ENCODE peak calls at places on chromosomes 12 and 14, in seven cellular contexts. One of them, this sample, is unnamed.

GRCh38 chr12:26231930-26232329 is 36.6 kb downstream of the SSPN start:
- DNase-seq in upper lobe of left lung: no peak
- DNase-seq in HCT116: no peak
- DNase-seq in transverse colon: no peak
- DNase-seq in adrenal gland: no peak
- DNase-seq in esophagus squamous epithelium: no peak
- DNase-seq in body of pancreas: no peak
- DNase-seq in this sample: no peak

GRCh38 chr12:80704430-80704829 is 3.0 kb upstream of the MYF6 start:
- DNase-seq in upper lobe of left lung: no peak
- DNase-seq in HCT116: no peak
- DNase-seq in transverse colon: no peak
- DNase-seq in adrenal gland: no peak
- DNase-seq in esophagus squamous epithelium: no peak
- DNase-seq in body of pancreas: no peak
- DNase-seq in this sample: no peak

GRCh38 chr12:3869860-3870259 is 3.3 kb downstream of the PARP11 start:
- DNase-seq in upper lobe of left lung: no peak
- DNase-seq in HCT116: no peak
- DNase-seq in transverse colon: no peak
- DNase-seq in adrenal gland: no peak
- DNase-seq in esophagus squamous epithelium: no peak
- DNase-seq in body of pancreas: no peak
- DNase-seq in this sample: no peak

GRCh38 chr12:9758119-9758518 is 2.6 kb downstream of the CD69 start:
- DNase-seq in upper lobe of left lung: no peak
- DNase-seq in HCT116: no peak
- DNase-seq in transverse colon: no peak
- DNase-seq in adrenal gland: no peak
- DNase-seq in esophagus squamous epithelium: no peak
- DNase-seq in body of pancreas: no peak
- DNase-seq in this sample: no peak

GRCh38 chr12:97275261-97276197 is 187.1 kb upstream of the RMST start:
- DNase-seq in upper lobe of left lung: peak; percentile 44
- DNase-seq in HCT116: no peak
- DNase-seq in transverse colon: no peak
- DNase-seq in adrenal gland: no peak
- DNase-seq in esophagus squamous epithelium: no peak
- DNase-seq in body of pancreas: peak; percentile 24
- DNase-seq in this sample: no peak

GRCh38 chr12:103739546-103739945 is 101.5 kb downstream of the NT5DC3 start:
- DNase-seq in upper lobe of left lung: no peak
- DNase-seq in HCT116: no peak
- DNase-seq in transverse colon: no peak
- DNase-seq in adrenal gland: no peak
- DNase-seq in esophagus squamous epithelium: no peak
- DNase-seq in body of pancreas: no peak
- DNase-seq in this sample: no peak

GRCh38 chr14:102540310-102541028 is 30.9 kb upstream of the ANKRD9 start:
- DNase-seq in upper lobe of left lung: peak; percentile 73
- DNase-seq in HCT116: no peak
- DNase-seq in transverse colon: no peak
- DNase-seq in adrenal gland: no peak
- DNase-seq in esophagus squamous epithelium: no peak
- DNase-seq in body of pancreas: no peak
- DNase-seq in this sample: no peak

GRCh38 chr12:1842183-1842904 is 22.0 kb downstream of the LRTM2 start:
- DNase-seq in upper lobe of left lung: no peak
- DNase-seq in HCT116: no peak
- DNase-seq in transverse colon: peak; percentile 3
- DNase-seq in adrenal gland: no peak
- DNase-seq in esophagus squamous epithelium: no peak
- DNase-seq in body of pancreas: no peak
- DNase-seq in this sample: peak; percentile 76

GRCh38 chr14:20614038-20614840 is 23.1 kb upstream of the RNASE12 start:
- DNase-seq in upper lobe of left lung: no peak
- DNase-seq in HCT116: no peak
- DNase-seq in transverse colon: no peak
- DNase-seq in adrenal gland: no peak
- DNase-seq in esophagus squamous epithelium: no peak
- DNase-seq in body of pancreas: no peak
- DNase-seq in this sample: no peak

GRCh38 chr12:29066061-29066588 is 83.0 kb upstream of the FAR2 start:
- DNase-seq in upper lobe of left lung: no peak
- DNase-seq in HCT116: peak; percentile 40
- DNase-seq in transverse colon: no peak
- DNase-seq in adrenal gland: no peak
- DNase-seq in esophagus squamous epithelium: no peak
- DNase-seq in body of pancreas: no peak
- DNase-seq in this sample: no peak

GRCh38 chr14:35180179-35180578 is 57.8 kb downstream of the PRORP start:
- DNase-seq in upper lobe of left lung: no peak
- DNase-seq in HCT116: no peak
- DNase-seq in transverse colon: no peak
- DNase-seq in adrenal gland: no peak
- DNase-seq in esophagus squamous epithelium: no peak
- DNase-seq in body of pancreas: no peak
- DNase-seq in this sample: no peak

GRCh38 chr12:120584343-120585149 is 3.3 kb upstream of the POP5 start:
- DNase-seq in upper lobe of left lung: peak; percentile 93
- DNase-seq in HCT116: peak; percentile 13
- DNase-seq in transverse colon: peak; percentile 84
- DNase-seq in adrenal gland: no peak
- DNase-seq in esophagus squamous epithelium: no peak
- DNase-seq in body of pancreas: peak; percentile 55
- DNase-seq in this sample: peak; percentile 88

GRCh38 chr12:91111366-91112321 is at the start of gene LUM:
- DNase-seq in upper lobe of left lung: no peak
- DNase-seq in HCT116: no peak
- DNase-seq in transverse colon: no peak
- DNase-seq in adrenal gland: no peak
- DNase-seq in esophagus squamous epithelium: no peak
- DNase-seq in body of pancreas: peak; percentile 35
- DNase-seq in this sample: peak; percentile 23

GRCh38 chr12:90287585-90287984 is 578.9 kb upstream of the ATP2B1 start:
- DNase-seq in upper lobe of left lung: no peak
- DNase-seq in HCT116: no peak
- DNase-seq in transverse colon: no peak
- DNase-seq in adrenal gland: no peak
- DNase-seq in esophagus squamous epithelium: no peak
- DNase-seq in body of pancreas: no peak
- DNase-seq in this sample: no peak

DNA sequence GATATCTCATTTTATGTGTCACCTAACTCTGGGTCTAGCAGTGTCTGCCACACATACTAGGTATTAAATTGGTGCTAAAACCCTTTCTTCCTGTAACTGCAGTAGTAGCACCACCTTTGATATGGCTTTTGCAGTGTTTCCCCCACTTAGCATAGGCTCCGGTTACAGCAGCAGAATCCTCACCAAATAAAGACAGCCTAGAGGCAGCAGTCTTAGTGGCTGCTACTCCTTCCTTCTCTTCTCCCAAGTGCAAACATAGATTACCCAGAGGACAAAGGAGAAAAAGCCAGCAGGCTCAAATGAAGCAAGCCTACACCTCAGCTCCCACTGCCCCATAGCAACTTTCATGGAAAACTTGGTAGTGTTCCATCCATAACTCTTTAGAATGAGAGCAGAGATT is 30.1 kb upstream of the ABCC9 start:
- DNase-seq in upper lobe of left lung: no peak
- DNase-seq in HCT116: no peak
- DNase-seq in transverse colon: no peak
- DNase-seq in adrenal gland: no peak
- DNase-seq in esophagus squamous epithelium: no peak
- DNase-seq in body of pancreas: no peak
- DNase-seq in this sample: no peak
- TF ChIP-seq POLR2A in upper lobe of left lung: no peak
- TF ChIP-seq POLR2A in HCT116: no peak
- TF ChIP-seq POLR2A in transverse colon: no peak
- TF ChIP-seq POLR2A in adrenal gland: no peak
- TF ChIP-seq POLR2A in esophagus squamous epithelium: no peak
- TF ChIP-seq POLR2A in body of pancreas: no peak
- TF ChIP-seq POLR2A in this sample: no peak

GRCh38 chr12:54356228-54356627 is 8.1 kb downstream of the GPR84 start:
- DNase-seq in upper lobe of left lung: no peak
- DNase-seq in HCT116: no peak
- DNase-seq in transverse colon: no peak
- DNase-seq in adrenal gland: no peak
- DNase-seq in esophagus squamous epithelium: no peak
- DNase-seq in body of pancreas: no peak
- DNase-seq in this sample: no peak

GRCh38 chr12:54357802-54358619 is 6.3 kb downstream of the GPR84 start:
- DNase-seq in upper lobe of left lung: no peak
- DNase-seq in HCT116: no peak
- DNase-seq in transverse colon: peak; percentile 32
- DNase-seq in adrenal gland: no peak
- DNase-seq in esophagus squamous epithelium: no peak
- DNase-seq in body of pancreas: no peak
- DNase-seq in this sample: no peak

GRCh38 chr12:54356951-54357356 is 7.3 kb downstream of the GPR84 start:
- DNase-seq in upper lobe of left lung: no peak
- DNase-seq in HCT116: no peak
- DNase-seq in transverse colon: no peak
- DNase-seq in adrenal gland: no peak
- DNase-seq in esophagus squamous epithelium: no peak
- DNase-seq in body of pancreas: no peak
- DNase-seq in this sample: no peak

GRCh38 chr12:54352891-54353874 is 11.1 kb downstream of the GPR84 start:
- DNase-seq in upper lobe of left lung: no peak
- DNase-seq in HCT116: no peak
- DNase-seq in transverse colon: no peak
- DNase-seq in adrenal gland: no peak
- DNase-seq in esophagus squamous epithelium: no peak
- DNase-seq in body of pancreas: peak; percentile 86
- DNase-seq in this sample: no peak

DNA sequence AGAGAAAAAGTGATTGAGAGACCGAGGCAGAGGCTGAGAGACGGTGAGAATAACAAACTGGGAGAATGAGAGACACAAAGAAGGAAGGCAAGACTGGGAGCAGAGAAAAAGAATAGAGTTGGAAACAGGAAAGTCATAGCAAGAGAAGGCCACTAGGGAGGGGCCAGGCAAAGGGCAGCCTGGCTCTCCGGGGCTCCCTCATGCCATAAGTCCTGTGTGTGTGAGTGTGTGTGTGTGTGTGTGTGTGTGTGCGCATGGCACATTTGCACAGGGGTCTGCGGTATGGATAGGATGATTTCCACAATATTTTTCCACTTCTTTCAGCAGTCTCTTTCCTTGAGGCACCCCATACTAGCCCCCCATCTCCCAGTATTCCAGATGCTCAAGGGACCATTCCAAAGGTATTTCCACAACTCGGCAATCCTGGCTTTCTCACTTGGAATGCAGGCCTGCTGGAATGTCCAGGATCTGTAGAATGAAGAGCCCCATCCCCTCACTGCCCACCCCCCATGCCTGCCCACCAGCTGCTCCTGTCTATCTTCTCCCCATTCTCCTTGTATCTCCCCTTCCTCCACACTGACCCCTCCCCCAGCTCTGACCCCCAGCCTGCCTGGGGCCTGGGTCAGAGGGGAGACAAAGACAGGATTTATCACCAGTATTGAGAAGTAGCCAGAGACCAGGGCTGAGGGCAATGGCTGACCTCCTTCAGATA is 9.0 kb downstream of the GPR84 start:
- DNase-seq in upper lobe of left lung: no peak
- DNase-seq in HCT116: no peak
- DNase-seq in transverse colon: no peak
- DNase-seq in adrenal gland: no peak
- DNase-seq in esophagus squamous epithelium: no peak
- DNase-seq in body of pancreas: no peak
- DNase-seq in this sample: no peak
- TF ChIP-seq CTCF in upper lobe of left lung: no peak
- TF ChIP-seq CTCF in HCT116: no peak
- TF ChIP-seq CTCF in transverse colon: no peak
- TF ChIP-seq CTCF in adrenal gland: no peak
- TF ChIP-seq CTCF in esophagus squamous epithelium: no peak
- TF ChIP-seq CTCF in body of pancreas: peak; percentile 29
- TF ChIP-seq CTCF in this sample: no peak

GRCh38 chr12:6549379-6550151 is 6.3 kb downstream of the IFFO1 start:
- DNase-seq in upper lobe of left lung: no peak
- DNase-seq in HCT116: no peak
- DNase-seq in transverse colon: no peak
- DNase-seq in adrenal gland: no peak
- DNase-seq in esophagus squamous epithelium: no peak
- DNase-seq in body of pancreas: no peak
- DNase-seq in this sample: no peak
- H3K4me3 ChIP-seq in upper lobe of left lung: no peak overlapping the region
- H3K4me3 ChIP-seq in HCT116: no peak overlapping the region
- H3K4me3 ChIP-seq in transverse colon: no peak overlapping the region
- H3K4me3 ChIP-seq in adrenal gland: no peak overlapping the region
- H3K4me3 ChIP-seq in esophagus squamous epithelium: no peak overlapping the region
- H3K4me3 ChIP-seq in body of pancreas: no peak overlapping the region
- H3K4me3 ChIP-seq in this sample: no peak overlapping the region

GRCh38 chr12:52063081-52063985 is 6.4 kb upstream of the ATG101 start:
- DNase-seq in upper lobe of left lung: peak; percentile 82
- DNase-seq in HCT116: no peak
- DNase-seq in transverse colon: no peak
- DNase-seq in adrenal gland: peak; percentile 88
- DNase-seq in esophagus squamous epithelium: no peak
- DNase-seq in body of pancreas: no peak
- DNase-seq in this sample: no peak

GRCh38 chr12:52067081-52067374 is 2.8 kb upstream of the ATG101 start:
- DNase-seq in upper lobe of left lung: no peak
- DNase-seq in HCT116: no peak
- DNase-seq in transverse colon: no peak
- DNase-seq in adrenal gland: no peak
- DNase-seq in esophagus squamous epithelium: no peak
- DNase-seq in body of pancreas: no peak
- DNase-seq in this sample: no peak

GRCh38 chr12:52063986-52064649 is 5.7 kb upstream of the ATG101 start:
- DNase-seq in upper lobe of left lung: peak; percentile 79
- DNase-seq in HCT116: no peak
- DNase-seq in transverse colon: peak; percentile 39
- DNase-seq in adrenal gland: peak; percentile 93
- DNase-seq in esophagus squamous epithelium: no peak
- DNase-seq in body of pancreas: peak; percentile 74
- DNase-seq in this sample: no peak

GRCh38 chr12:52069410-52070242 is at the start of gene ATG101:
- DNase-seq in upper lobe of left lung: peak; percentile 97
- DNase-seq in HCT116: peak; percentile 94
- DNase-seq in transverse colon: peak; percentile 91
- DNase-seq in adrenal gland: peak; percentile 97
- DNase-seq in esophagus squamous epithelium: peak; percentile 50
- DNase-seq in body of pancreas: peak; percentile 93
- DNase-seq in this sample: peak; percentile 97

DNA sequence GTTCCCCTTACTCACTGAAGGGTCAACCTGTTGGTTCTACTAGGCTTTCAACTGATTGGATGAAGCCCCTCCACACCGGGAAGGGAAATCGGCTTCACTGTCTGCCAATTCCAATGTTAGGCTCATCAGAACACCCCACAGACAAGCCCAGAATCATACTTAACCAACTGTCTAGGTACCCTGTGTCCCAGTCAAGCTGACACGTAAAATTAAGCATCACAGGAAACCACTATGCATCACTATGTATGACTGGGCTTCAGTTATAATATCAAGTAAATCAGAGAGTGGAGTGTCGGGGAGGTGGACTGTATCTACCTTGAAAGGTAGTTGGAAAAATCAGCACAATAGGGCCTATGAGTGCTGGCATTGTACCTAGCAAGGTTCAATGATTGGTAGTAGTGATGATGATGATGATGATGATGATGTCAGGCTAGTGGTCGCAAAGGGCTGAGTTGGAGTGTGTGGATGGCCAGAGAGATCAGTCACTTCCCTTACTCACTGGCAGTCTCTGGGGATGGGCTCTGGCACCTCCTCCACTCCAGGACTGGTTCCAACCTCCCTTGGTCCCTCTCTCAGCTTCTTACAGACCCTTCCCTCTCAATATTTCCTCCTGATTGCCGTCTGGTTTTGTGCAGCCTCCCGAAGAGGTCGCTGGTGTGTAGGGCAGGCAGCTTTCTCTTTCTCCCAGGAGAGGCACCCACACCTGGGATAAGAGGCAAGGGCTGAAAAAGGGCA is 3.3 kb upstream of the ATG101 start:
- DNase-seq in upper lobe of left lung: no peak
- DNase-seq in HCT116: no peak
- DNase-seq in transverse colon: no peak
- DNase-seq in adrenal gland: no peak
- DNase-seq in esophagus squamous epithelium: no peak
- DNase-seq in body of pancreas: no peak
- DNase-seq in this sample: no peak
- TF ChIP-seq POLR2A in upper lobe of left lung: no peak
- TF ChIP-seq POLR2A in HCT116: no peak
- TF ChIP-seq POLR2A in transverse colon: no peak
- TF ChIP-seq POLR2A in adrenal gland: no peak
- TF ChIP-seq POLR2A in esophagus squamous epithelium: no peak
- TF ChIP-seq POLR2A in body of pancreas: no peak
- TF ChIP-seq POLR2A in this sample: no peak

This sample was measured in lower leg skin.